ENCODE peak calls at places on chromosomes 13 and 19, in ten cellular contexts. One of them, this sample, is unnamed.

GRCh38 chr13:85724554-85725432 is 74.4 kb downstream of the SLITRK6 start:
- DNase-seq in Peyer's patch: no peak
- DNase-seq in bronchial epithelial cell: peak
- DNase-seq in upper lobe of left lung: no peak
- DNase-seq in cardiac fibroblast: no peak
- DNase-seq in neural progenitor cell: no peak
- DNase-seq in dorsolateral prefrontal cortex: no peak
- DNase-seq in tibial nerve: no peak
- DNase-seq in HCT116: no peak
- DNase-seq in lower leg skin: no peak
- DNase-seq in this sample: no peak

GRCh38 chr13:84137292-84137691 is 255.0 kb upstream of the SLITRK1 start:
- DNase-seq in neural progenitor cell: no peak
- DNase-seq in dorsolateral prefrontal cortex: no peak
- DNase-seq in bronchial epithelial cell: no peak
- DNase-seq in Peyer's patch: no peak
- DNase-seq in HCT116: no peak
- DNase-seq in tibial nerve: no peak
- DNase-seq in lower leg skin: no peak
- DNase-seq in cardiac fibroblast: no peak
- DNase-seq in upper lobe of left lung: peak
- DNase-seq in this sample: no peak

GRCh38 chr13:32587774-32588165 is 1.5 kb downstream of the PDS5B start:
- DNase-seq in tibial nerve: no peak
- DNase-seq in HCT116: no peak
- DNase-seq in cardiac fibroblast: no peak
- DNase-seq in lower leg skin: no peak
- DNase-seq in upper lobe of left lung: no peak
- DNase-seq in dorsolateral prefrontal cortex: no peak
- DNase-seq in neural progenitor cell: no peak
- DNase-seq in Peyer's patch: no peak
- DNase-seq in bronchial epithelial cell: peak
- DNase-seq in this sample: no peak

GRCh38 chr13:24742294-24742693 is 21.7 kb upstream of the RNF17 start:
- DNase-seq in neural progenitor cell: peak
- DNase-seq in bronchial epithelial cell: peak
- DNase-seq in HCT116: no peak
- DNase-seq in lower leg skin: no peak
- DNase-seq in upper lobe of left lung: no peak
- DNase-seq in tibial nerve: no peak
- DNase-seq in cardiac fibroblast: peak
- DNase-seq in Peyer's patch: no peak
- DNase-seq in dorsolateral prefrontal cortex: no peak
- DNase-seq in this sample: no peak

GRCh38 chr19:55156202-55157063 is 1.1 kb downstream of the TNNI3 start:
- DNase-seq in HCT116: peak
- DNase-seq in dorsolateral prefrontal cortex: no peak
- DNase-seq in bronchial epithelial cell: peak
- DNase-seq in lower leg skin: no peak
- DNase-seq in neural progenitor cell: peak
- DNase-seq in upper lobe of left lung: peak
- DNase-seq in Peyer's patch: peak
- DNase-seq in cardiac fibroblast: peak
- DNase-seq in tibial nerve: no peak
- DNase-seq in this sample: no peak

GRCh38 chr13:35917942-35918645 is 213.1 kb downstream of the DCLK1 start:
- DNase-seq in Peyer's patch: no peak
- DNase-seq in tibial nerve: no peak
- DNase-seq in HCT116: no peak
- DNase-seq in neural progenitor cell: no peak
- DNase-seq in lower leg skin: no peak
- DNase-seq in cardiac fibroblast: no peak
- DNase-seq in upper lobe of left lung: no peak
- DNase-seq in dorsolateral prefrontal cortex: no peak
- DNase-seq in bronchial epithelial cell: no peak
- DNase-seq in this sample: no peak

GRCh38 chr19:39692166-39692565 is 12.1 kb upstream of the LGALS14 start:
- DNase-seq in bronchial epithelial cell: peak
- DNase-seq in Peyer's patch: no peak
- DNase-seq in neural progenitor cell: no peak
- DNase-seq in HCT116: no peak
- DNase-seq in lower leg skin: no peak
- DNase-seq in tibial nerve: no peak
- DNase-seq in dorsolateral prefrontal cortex: no peak
- DNase-seq in upper lobe of left lung: no peak
- DNase-seq in cardiac fibroblast: no peak
- DNase-seq in this sample: no peak

GRCh38 chr19:35612224-35612558 is 344 bp upstream of the HAUS5 start:
- DNase-seq in upper lobe of left lung: no peak
- DNase-seq in neural progenitor cell: no peak
- DNase-seq in Peyer's patch: no peak
- DNase-seq in lower leg skin: no peak
- DNase-seq in bronchial epithelial cell: no peak
- DNase-seq in dorsolateral prefrontal cortex: no peak
- DNase-seq in tibial nerve: no peak
- DNase-seq in HCT116: no peak
- DNase-seq in cardiac fibroblast: no peak
- DNase-seq in this sample: no peak

GRCh38 chr13:98155475-98156111 is 12.7 kb downstream of the FARP1 start:
- DNase-seq in neural progenitor cell: no peak
- DNase-seq in tibial nerve: no peak
- DNase-seq in bronchial epithelial cell: peak
- DNase-seq in dorsolateral prefrontal cortex: no peak
- DNase-seq in upper lobe of left lung: peak
- DNase-seq in Peyer's patch: no peak
- DNase-seq in HCT116: no peak
- DNase-seq in lower leg skin: no peak
- DNase-seq in cardiac fibroblast: peak
- DNase-seq in this sample: no peak

GRCh38 chr13:90362718-90363117 is 984.8 kb upstream of the MIR17HG start:
- DNase-seq in upper lobe of left lung: no peak
- DNase-seq in bronchial epithelial cell: no peak
- DNase-seq in dorsolateral prefrontal cortex: no peak
- DNase-seq in HCT116: no peak
- DNase-seq in tibial nerve: no peak
- DNase-seq in lower leg skin: no peak
- DNase-seq in neural progenitor cell: no peak
- DNase-seq in Peyer's patch: no peak
- DNase-seq in cardiac fibroblast: peak
- DNase-seq in this sample: no peak

GRCh38 chr13:28558126-28558525 is 63.2 kb upstream of the FLT1 start:
- DNase-seq in lower leg skin: no peak
- DNase-seq in upper lobe of left lung: no peak
- DNase-seq in HCT116: no peak
- DNase-seq in bronchial epithelial cell: peak
- DNase-seq in cardiac fibroblast: peak
- DNase-seq in dorsolateral prefrontal cortex: no peak
- DNase-seq in tibial nerve: no peak
- DNase-seq in Peyer's patch: no peak
- DNase-seq in neural progenitor cell: no peak
- DNase-seq in this sample: no peak

GRCh38 chr19:13044160-13044853 is 49.0 kb downstream of the NFIX start:
- DNase-seq in tibial nerve: no peak
- DNase-seq in Peyer's patch: no peak
- DNase-seq in lower leg skin: no peak
- DNase-seq in HCT116: no peak
- DNase-seq in neural progenitor cell: no peak
- DNase-seq in upper lobe of left lung: no peak
- DNase-seq in bronchial epithelial cell: peak
- DNase-seq in dorsolateral prefrontal cortex: no peak
- DNase-seq in cardiac fibroblast: no peak
- DNase-seq in this sample: no peak

GRCh38 chr13:31214379-31214778 is 14.6 kb downstream of the B3GLCT start:
- DNase-seq in upper lobe of left lung: no peak
- DNase-seq in neural progenitor cell: no peak
- DNase-seq in HCT116: no peak
- DNase-seq in cardiac fibroblast: no peak
- DNase-seq in Peyer's patch: no peak
- DNase-seq in dorsolateral prefrontal cortex: no peak
- DNase-seq in lower leg skin: no peak
- DNase-seq in bronchial epithelial cell: no peak
- DNase-seq in tibial nerve: no peak
- DNase-seq in this sample: no peak

GRCh38 chr13:84651288-84651687 is 769.0 kb upstream of the SLITRK1 start:
- DNase-seq in dorsolateral prefrontal cortex: no peak
- DNase-seq in HCT116: no peak
- DNase-seq in cardiac fibroblast: peak
- DNase-seq in bronchial epithelial cell: peak
- DNase-seq in upper lobe of left lung: no peak
- DNase-seq in lower leg skin: no peak
- DNase-seq in Peyer's patch: no peak
- DNase-seq in neural progenitor cell: no peak
- DNase-seq in tibial nerve: no peak
- DNase-seq in this sample: no peak

GRCh38 chr13:113941571-113942191 is 32.2 kb downstream of the C13orf46 start:
- DNase-seq in lower leg skin: no peak
- DNase-seq in bronchial epithelial cell: peak
- DNase-seq in Peyer's patch: peak
- DNase-seq in cardiac fibroblast: peak
- DNase-seq in HCT116: no peak
- DNase-seq in tibial nerve: no peak
- DNase-seq in upper lobe of left lung: no peak
- DNase-seq in neural progenitor cell: no peak
- DNase-seq in dorsolateral prefrontal cortex: no peak
- DNase-seq in this sample: no peak

GRCh38 chr13:110136660-110137585 is 170.0 kb downstream of the COL4A1 start:
- DNase-seq in cardiac fibroblast: no peak
- DNase-seq in upper lobe of left lung: no peak
- DNase-seq in lower leg skin: peak
- DNase-seq in neural progenitor cell: peak
- DNase-seq in tibial nerve: no peak
- DNase-seq in dorsolateral prefrontal cortex: peak
- DNase-seq in Peyer's patch: no peak
- DNase-seq in bronchial epithelial cell: no peak
- DNase-seq in HCT116: no peak
- DNase-seq in this sample: no peak

GRCh38 chr13:111281751-111282311 is 38.6 kb upstream of the TEX29 start:
- DNase-seq in HCT116: no peak
- DNase-seq in lower leg skin: no peak
- DNase-seq in neural progenitor cell: no peak
- DNase-seq in cardiac fibroblast: peak
- DNase-seq in dorsolateral prefrontal cortex: no peak
- DNase-seq in Peyer's patch: no peak
- DNase-seq in bronchial epithelial cell: peak
- DNase-seq in tibial nerve: no peak
- DNase-seq in upper lobe of left lung: no peak
- DNase-seq in this sample: no peak

GRCh38 chr13:107716741-107717140 is 498.6 kb downstream of the LIG4 start:
- DNase-seq in Peyer's patch: no peak
- DNase-seq in dorsolateral prefrontal cortex: no peak
- DNase-seq in lower leg skin: no peak
- DNase-seq in tibial nerve: no peak
- DNase-seq in HCT116: no peak
- DNase-seq in bronchial epithelial cell: no peak
- DNase-seq in cardiac fibroblast: no peak
- DNase-seq in neural progenitor cell: no peak
- DNase-seq in upper lobe of left lung: no peak
- DNase-seq in this sample: no peak

GRCh38 chr19:5542665-5543064 is 25.1 kb downstream of the TINCR start:
- DNase-seq in HCT116: no peak
- DNase-seq in neural progenitor cell: peak
- DNase-seq in Peyer's patch: no peak
- DNase-seq in upper lobe of left lung: no peak
- DNase-seq in bronchial epithelial cell: no peak
- DNase-seq in dorsolateral prefrontal cortex: no peak
- DNase-seq in lower leg skin: no peak
- DNase-seq in tibial nerve: no peak
- DNase-seq in cardiac fibroblast: peak
- DNase-seq in this sample: no peak
- TF ChIP-seq CTCF in HCT116: peak
- TF ChIP-seq CTCF in neural progenitor cell: peak
- TF ChIP-seq CTCF in Peyer's patch: no peak
- TF ChIP-seq CTCF in upper lobe of left lung: no peak
- TF ChIP-seq CTCF in bronchial epithelial cell: no peak
- TF ChIP-seq CTCF in dorsolateral prefrontal cortex: no peak
- TF ChIP-seq CTCF in lower leg skin: no peak
- TF ChIP-seq CTCF in tibial nerve: no peak
- TF ChIP-seq CTCF in cardiac fibroblast: no peak
- TF ChIP-seq CTCF in this sample: peak

GRCh38 chr19:58387338-58388174 is 487 bp downstream of the RPS5 start:
- DNase-seq in Peyer's patch: no peak
- DNase-seq in bronchial epithelial cell: no peak
- DNase-seq in HCT116: no peak
- DNase-seq in neural progenitor cell: no peak
- DNase-seq in cardiac fibroblast: no peak
- DNase-seq in lower leg skin: no peak
- DNase-seq in upper lobe of left lung: no peak
- DNase-seq in tibial nerve: no peak
- DNase-seq in dorsolateral prefrontal cortex: no peak
- DNase-seq in this sample: no peak
- TF ChIP-seq CTCF in Peyer's patch: no peak
- TF ChIP-seq CTCF in bronchial epithelial cell: no peak
- TF ChIP-seq CTCF in HCT116: no peak
- TF ChIP-seq CTCF in neural progenitor cell: peak
- TF ChIP-seq CTCF in cardiac fibroblast: no peak
- TF ChIP-seq CTCF in lower leg skin: no peak
- TF ChIP-seq CTCF in upper lobe of left lung: no peak
- TF ChIP-seq CTCF in tibial nerve: no peak
- TF ChIP-seq CTCF in dorsolateral prefrontal cortex: no peak
- TF ChIP-seq CTCF in this sample: no peak

DNA sequence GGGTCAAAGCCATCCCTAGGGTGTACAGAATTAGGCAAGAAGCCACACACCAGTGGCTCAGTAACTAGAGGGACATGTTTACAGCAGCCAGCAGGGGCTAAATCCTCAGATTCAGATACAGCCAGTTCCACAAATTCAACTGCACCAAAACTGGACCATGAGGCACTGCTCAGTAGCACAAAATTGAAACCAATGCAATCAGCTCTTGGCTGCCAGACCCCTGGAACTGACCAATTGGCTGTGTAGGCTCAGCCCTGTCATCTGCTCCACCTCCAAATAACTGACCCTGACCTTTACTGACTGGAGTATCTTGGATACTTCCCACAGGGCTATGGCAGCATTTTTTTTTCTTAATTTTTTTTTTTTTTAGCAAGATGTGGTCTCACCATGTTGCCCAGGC is 226.5 kb downstream of the FOXO1 start:
- DNase-seq in Peyer's patch: no peak
- DNase-seq in dorsolateral prefrontal cortex: no peak
- DNase-seq in tibial nerve: no peak
- DNase-seq in upper lobe of left lung: no peak
- DNase-seq in lower leg skin: no peak
- DNase-seq in cardiac fibroblast: peak
- DNase-seq in neural progenitor cell: no peak
- DNase-seq in bronchial epithelial cell: no peak
- DNase-seq in HCT116: no peak
- DNase-seq in this sample: no peak
- TF ChIP-seq CTCF in Peyer's patch: no peak
- TF ChIP-seq CTCF in dorsolateral prefrontal cortex: no peak
- TF ChIP-seq CTCF in tibial nerve: no peak
- TF ChIP-seq CTCF in upper lobe of left lung: no peak
- TF ChIP-seq CTCF in lower leg skin: no peak
- TF ChIP-seq CTCF in cardiac fibroblast: no peak
- TF ChIP-seq CTCF in neural progenitor cell: no peak
- TF ChIP-seq CTCF in bronchial epithelial cell: no peak
- TF ChIP-seq CTCF in HCT116: no peak
- TF ChIP-seq CTCF in this sample: no peak

DNA sequence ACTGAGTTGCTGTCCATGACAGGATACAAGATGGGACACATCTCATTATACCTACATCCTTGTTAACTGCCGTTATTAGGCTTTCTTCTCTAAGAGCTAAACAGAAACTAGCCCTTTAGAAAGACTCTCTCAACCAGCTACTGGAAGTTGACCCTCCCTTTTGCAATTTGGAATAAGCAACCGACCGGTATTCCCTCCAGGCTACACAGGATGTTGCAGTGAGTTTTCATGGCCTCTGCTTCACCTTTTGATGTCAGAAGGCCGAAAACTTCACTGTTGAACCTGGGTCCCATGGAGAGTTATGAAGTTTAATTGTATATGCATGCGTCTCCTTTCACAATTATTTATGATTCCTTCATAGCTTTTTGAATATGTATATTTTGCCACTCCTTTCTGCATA is 1042.5 kb upstream of the SPRY2 start:
- DNase-seq in Peyer's patch: no peak
- DNase-seq in HCT116: no peak
- DNase-seq in upper lobe of left lung: no peak
- DNase-seq in neural progenitor cell: no peak
- DNase-seq in dorsolateral prefrontal cortex: no peak
- DNase-seq in tibial nerve: no peak
- DNase-seq in cardiac fibroblast: no peak
- DNase-seq in lower leg skin: no peak
- DNase-seq in bronchial epithelial cell: no peak
- DNase-seq in this sample: no peak
- TF ChIP-seq CTCF in Peyer's patch: no peak
- TF ChIP-seq CTCF in HCT116: no peak
- TF ChIP-seq CTCF in upper lobe of left lung: no peak
- TF ChIP-seq CTCF in neural progenitor cell: no peak
- TF ChIP-seq CTCF in dorsolateral prefrontal cortex: no peak
- TF ChIP-seq CTCF in tibial nerve: no peak
- TF ChIP-seq CTCF in cardiac fibroblast: no peak
- TF ChIP-seq CTCF in lower leg skin: no peak
- TF ChIP-seq CTCF in bronchial epithelial cell: no peak
- TF ChIP-seq CTCF in this sample: no peak

This sample was measured in type B pancreatic cell.